ENCODE peak calls at places on chromosomes 6 and 20, in seven cellular contexts. X is glutamatergic neuron; W is Peyer's patch; C is fibroblast of the aortic adventitia; V is activated naive CD4-positive, alpha-beta T cell treated with anti-CD3 and anti-CD28 coated beads, Interleukin-2, amount 10 ng/mL, durations not matched to agents 7 days and 5 days; T is CD4-positive, alpha-beta T cell; K is PC-9. M is an unnamed sample.

GRCh38 chr6:8435845-8436168 is 462 bp upstream of the SLC35B3 start:
- DNase-seq in X (no peak), W (no peak), C (no peak), V (no peak), T (no peak), K (no peak), M (no peak)

GRCh38 chr20:20259534-20259933 is 108.4 kb upstream of the INSM1 start:
- DNase-seq in X (no peak), W (no peak), C (no peak), V (no peak), T (no peak), K (no peak), M (no peak)

GRCh38 chr20:59720013-59720412 is 115.7 kb downstream of the PHACTR3 start:
- DNase-seq in X (no peak), W (no peak), C (no peak), V (no peak), T (no peak), K (no peak), M (no peak)

GRCh38 chr6:36094238-36094637 is 36.1 kb upstream of the MAPK13 start:
- DNase-seq in X (no peak), W (no peak), C (no peak), V (no peak), T (no peak), K (no peak), M (no peak)

GRCh38 chr6:113065606-113066005 is 718.5 kb downstream of the RFPL4B start:
- DNase-seq in X (no peak), W (no peak), C (no peak), V (no peak), T (no peak), K (no peak), M (no peak)

GRCh38 chr20:50572922-50573777 is 63.0 kb downstream of the PTPN1 start:
- DNase-seq in X (no peak), W (peak; percentile 16), C (peak; percentile 91), V (no peak), T (no peak), K (no peak), M (no peak)

GRCh38 chr6:71523548-71523947 is 234.9 kb downstream of the OGFRL1 start:
- DNase-seq in X (no peak), W (no peak), C (no peak), V (no peak), T (no peak), K (no peak), M (no peak)

GRCh38 chr6:21163110-21163837 is 430.3 kb upstream of the SOX4 start:
- DNase-seq in X (no peak), W (no peak), C (peak; percentile 28), V (no peak), T (no peak), K (no peak), M (no peak)

GRCh38 chr6:1903780-1904493 is 294.2 kb downstream of the FOXC1 start:
- DNase-seq in X (no peak), W (no peak), C (peak; percentile 52), V (no peak), T (no peak), K (no peak), M (peak; percentile 33)

GRCh38 chr6:70304611-70305010 is 1.7 kb upstream of the COL9A1 start:
- DNase-seq in X (no peak), W (no peak), C (no peak), V (no peak), T (no peak), K (no peak), M (no peak)

GRCh38 chr6:169863149-169863525 is 111.7 kb downstream of the ERMARD start:
- DNase-seq in X (no peak), W (no peak), C (no peak), V (no peak), T (no peak), K (no peak), M (no peak)

M was measured in nephron progenitor cell.